ENCODE peak calls at places on chromosomes 4 and X, in eight cellular contexts. D is NCI-H1092, Q is ELF-1, S is NCI-H1417, Y is GM10248, B is NCI-H345, U is nephron progenitor cell, Z is bronchial epithelial cell. I is an unnamed sample.

GRCh38 chrX:113492895-113493294 is 652.3 kb upstream of the AMOT start:
- DNase-seq in Z (no peak), B (no peak), D (no peak), S (no peak), U (no peak), Q (no peak), Y (no peak), I (no peak)

GRCh38 chr4:163755013-163755412 is 260.5 kb downstream of the TMA16 start:
- DNase-seq in S (peak), B (no peak), Z (peak), Y (peak), U (no peak), D (no peak), Q (no peak), I (no peak)

GRCh38 chr4:101205878-101206277 is 141.4 kb downstream of the PPP3CA start:
- DNase-seq in Z (peak), B (no peak), U (no peak), Y (peak), S (no peak), D (no peak), Q (no peak), I (no peak)

GRCh38 chr4:163091685-163092034 is 75.0 kb downstream of the NAF1 start:
- DNase-seq in Y (no peak), B (no peak), U (no peak), S (no peak), Q (no peak), D (no peak), Z (no peak), I (no peak)

GRCh38 chr4:89022426-89023128 is 34.4 kb downstream of the FAM13A start:
- DNase-seq in B (no peak), Y (no peak), S (no peak), Q (no peak), D (no peak), U (no peak), Z (no peak), I (no peak)

GRCh38 chrX:106286053-106286650 is 118.0 kb downstream of the PWWP3B start:
- DNase-seq in S (no peak), Y (no peak), B (no peak), Z (peak), Q (no peak), U (no peak), D (no peak), I (no peak)

GRCh38 chr4:173051697-173052096 is 116.9 kb upstream of the GALNT7 start:
- DNase-seq in D (no peak), Z (no peak), B (no peak), S (no peak), Q (no peak), U (no peak), Y (no peak), I (no peak)

GRCh38 chr4:88533937-88534750 is 10.6 kb upstream of the PYURF start:
- DNase-seq in Z (peak), D (no peak), S (no peak), B (no peak), U (no peak), Q (no peak), Y (no peak), I (no peak)

GRCh38 chr4:48175328-48175727 is 41.3 kb upstream of the TXK start:
- DNase-seq in B (no peak), U (no peak), Q (peak), S (no peak), Z (no peak), Y (no peak), D (no peak), I (no peak)

GRCh38 chrX:13770013-13770412 is 35.5 kb downstream of the OFD1 start:
- DNase-seq in Q (no peak), Z (no peak), B (no peak), Y (no peak), U (no peak), S (peak), D (no peak), I (no peak)

GRCh38 chrX:105837227-105837626 is 14.9 kb downstream of the NRK start:
- DNase-seq in U (no peak), B (peak), D (no peak), Q (no peak), Z (peak), S (peak), Y (no peak), I (no peak)

GRCh38 chr4:145012841-145013240 is 85.2 kb downstream of the ANAPC10 start:
- DNase-seq in D (no peak), Z (peak), B (no peak), U (no peak), S (peak), Y (no peak), Q (peak), I (no peak)

GRCh38 chrX:70494441-70494840 is 49.8 kb downstream of the DLG3 start:
- DNase-seq in Q (no peak), U (no peak), B (no peak), Y (no peak), S (no peak), Z (peak), D (no peak), I (no peak)

GRCh38 chr4:28886934-28887333 is 1833.2 kb upstream of the PCDH7 start:
- DNase-seq in S (no peak), B (no peak), Y (no peak), U (no peak), Z (peak), D (no peak), Q (peak), I (no peak)

GRCh38 chrX:51641421-51642021 is 22.8 kb upstream of the CENPVL3 start:
- DNase-seq in D (peak), B (peak), Z (peak), Y (peak), U (peak), S (peak), Q (peak), I (no peak)

GRCh38 chrX:65635824-65636223 is 31.6 kb upstream of the MSN start:
- DNase-seq in Y (no peak), Z (no peak), B (no peak), Q (no peak), D (no peak), U (no peak), S (no peak), I (no peak)

GRCh38 chrX:55008571-55009358 is 8.6 kb downstream of the APEX2 start:
- DNase-seq in Z (peak), Y (no peak), S (no peak), D (no peak), Q (peak), B (no peak), U (no peak), I (no peak)

GRCh38 chrX:111006119-111006518 is 89.9 kb upstream of the PAK3 start:
- DNase-seq in D (no peak), Z (peak), S (no peak), Y (no peak), U (no peak), B (no peak), Q (no peak), I (no peak)

GRCh38 chr4:99893991-99894981 is at the start of gene LAMTOR3:
- DNase-seq in U (peak), D (peak), Y (peak), Z (peak), Q (peak), S (peak), B (peak), I (peak)

GRCh38 chrX:85111347-85111746 is 107.7 kb downstream of the APOOL start:
- DNase-seq in S (peak), B (no peak), D (peak), U (no peak), Y (peak), Z (peak), Q (no peak), I (peak)

GRCh38 chrX:132564026-132564425 is 75.2 kb upstream of the MBNL3 start:
- DNase-seq in B (no peak), Z (no peak), Y (no peak), U (no peak), S (no peak), Q (no peak), D (no peak), I (no peak)

GRCh38 chr4:70915048-70915815 is 13.1 kb downstream of the MOB1B start:
- DNase-seq in S (no peak), U (no peak), Y (no peak), B (no peak), Z (peak), D (no peak), Q (no peak), I (no peak)

GRCh38 chr4:141339966-141340365 is 119.3 kb downstream of the ZNF330 start:
- DNase-seq in Q (no peak), S (no peak), Z (peak), B (no peak), Y (no peak), U (no peak), D (no peak), I (no peak)

GRCh38 chr4:6532658-6533057 is 42.3 kb upstream of the MAN2B2 start:
- DNase-seq in B (no peak), U (no peak), Z (no peak), S (no peak), D (no peak), Y (no peak), Q (no peak), I (no peak)

I was measured in NCI-H1436 treated with DMSO at 0.1 percent for 48 hours.